ENCODE peak calls at places on chromosomes 1 and 21, in five cellular contexts. Y is lower lobe of right lung, W is HL-60, T is fibroblast of pulmonary artery, D is heart left ventricle. N is an unnamed sample.

GRCh38 chr1:237012789-237013383 is 8.6 kb upstream of the MT1HL1 start:
- DNase-seq in Y (peak), D (peak), T (peak), W (no peak), N (no peak)

GRCh38 chr1:8462298-8462946 is 144.5 kb downstream of the SLC45A1 start:
- DNase-seq in T (no peak), Y (no peak), D (no peak), W (no peak), N (no peak)

GRCh38 chr21:38244885-38245869 is 11.6 kb upstream of the KCNJ15 start:
- DNase-seq in T (peak), D (no peak), Y (no peak), W (peak), N (no peak)

GRCh38 chr21:31656199-31657095 is 3.0 kb upstream of the SOD1 start:
- DNase-seq in W (no peak), Y (no peak), T (no peak), D (no peak), N (no peak)

GRCh38 chr1:166080277-166080964 is 86.4 kb downstream of the FAM78B start:
- DNase-seq in W (no peak), D (no peak), T (no peak), Y (no peak), N (no peak)

GRCh38 chr21:16169102-16169511 is 439.3 kb downstream of the USP25 start:
- DNase-seq in Y (no peak), W (no peak), T (peak), D (no peak), N (no peak)

GRCh38 chr1:183287191-183287675 is 101.2 kb downstream of the LAMC2 start:
- DNase-seq in W (no peak), T (peak), D (peak), Y (no peak), N (no peak)

GRCh38 chr21:28991861-28992525 is 684 bp downstream of the LTN1 start:
- DNase-seq in T (no peak), W (no peak), D (no peak), Y (no peak), N (no peak)

GRCh38 chr21:25118648-25119047 is 488.6 kb downstream of the MRPL39 start:
- DNase-seq in W (no peak), T (no peak), D (no peak), Y (no peak), N (no peak)

GRCh38 chr1:23344987-23345472 is 946 bp upstream of the HNRNPR start:
- DNase-seq in Y (no peak), T (no peak), W (no peak), D (no peak), N (no peak)

GRCh38 chr1:180154325-180155201 is at the start of gene QSOX1:
- DNase-seq in W (peak), D (peak), Y (peak), T (peak), N (peak)

GRCh38 chr1:236890152-236891056 is 95.3 kb downstream of the MTR start:
- DNase-seq in D (peak), T (no peak), Y (no peak), W (no peak), N (no peak)

GRCh38 chr1:62784509-62785365 is 805 bp downstream of the ATG4C start:
- DNase-seq in T (peak), W (no peak), Y (no peak), D (no peak), N (no peak)

GRCh38 chr1:209416009-209416408 is 167.5 kb upstream of the CAMK1G start:
- DNase-seq in T (no peak), Y (no peak), D (no peak), W (no peak), N (no peak)

GRCh38 chr1:2948751-2949680 is 72.3 kb upstream of the ACTRT2 start:
- DNase-seq in W (no peak), D (no peak), Y (peak), T (no peak), N (no peak)

GRCh38 chr1:33424205-33424604 is 6.7 kb downstream of the PHC2 start:
- DNase-seq in T (peak), W (no peak), Y (no peak), D (no peak), N (no peak)

GRCh38 chr1:156104861-156105546 is 9.5 kb upstream of the LMNA start:
- DNase-seq in T (peak), Y (no peak), W (no peak), D (no peak), N (no peak)

GRCh38 chr1:84619383-84620093 is 45.3 kb upstream of the CTBS start:
- DNase-seq in T (peak), D (no peak), Y (no peak), W (no peak), N (no peak)

GRCh38 chr1:1910651-1911389 is 4.2 kb upstream of the CALML6 start:
- DNase-seq in Y (peak), D (peak), T (no peak), W (no peak), N (no peak)

GRCh38 chr21:25881524-25882376 is 147.0 kb downstream of the GABPA start:
- DNase-seq in D (peak), Y (peak), W (no peak), T (peak), N (peak)

GRCh38 chr1:4599951-4600481 is 54.4 kb upstream of the AJAP1 start:
- DNase-seq in D (no peak), W (no peak), Y (no peak), T (no peak), N (no peak)

GRCh38 chr21:15005391-15005790 is 59.4 kb downstream of the NRIP1 start:
- DNase-seq in D (no peak), T (no peak), W (no peak), Y (no peak), N (no peak)

GRCh38 chr1:210438928-210439841 is 110.5 kb downstream of the HHAT start:
- DNase-seq in D (no peak), T (peak), Y (no peak), W (no peak), N (no peak)

GRCh38 chr1:198681247-198681646 is 42.4 kb downstream of the PTPRC start:
- DNase-seq in W (no peak), T (peak), Y (no peak), D (no peak), N (no peak)

GRCh38 chr1:214234635-214235025 is 46.3 kb upstream of the SMYD2 start:
- DNase-seq in T (peak), W (no peak), Y (no peak), D (no peak), N (no peak)

GRCh38 chr1:7436056-7437005 is 334.8 kb upstream of the VAMP3 start:
- DNase-seq in D (no peak), T (no peak), W (no peak), Y (peak), N (no peak)

GRCh38 chr1:219189021-219189824 is 15.5 kb downstream of the LYPLAL1 start:
- DNase-seq in Y (no peak), W (no peak), D (no peak), T (peak), N (no peak)

GRCh38 chr1:154729031-154729442 is 121.1 kb upstream of the ADAR start:
- DNase-seq in W (no peak), D (no peak), Y (no peak), T (peak), N (no peak)

GRCh38 chr1:42691157-42691498 is 8.9 kb downstream of the YBX1 start:
- DNase-seq in W (peak), D (no peak), Y (no peak), T (no peak), N (no peak)

GRCh38 chr1:241212624-241213023 is 144.4 kb downstream of the RGS7 start:
- DNase-seq in Y (no peak), W (no peak), T (no peak), D (no peak), N (no peak)

GRCh38 chr1:210260087-210260486 is 27.5 kb downstream of the SERTAD4 start:
- DNase-seq in W (no peak), D (no peak), T (no peak), Y (no peak), N (no peak)

GRCh38 chr1:47187926-47188250 is 1.9 kb downstream of the PDZK1IP1 start:
- DNase-seq in T (no peak), W (no peak), Y (no peak), D (no peak), N (no peak)

GRCh38 chr1:41900611-41901444 is 17.9 kb downstream of the HIVEP3 start:
- DNase-seq in Y (no peak), D (no peak), T (peak), W (no peak), N (no peak)

GRCh38 chr1:15215116-15215515 is 31.9 kb upstream of the FHAD1 start:
- DNase-seq in W (no peak), Y (no peak), T (no peak), D (no peak), N (no peak)

GRCh38 chr1:94883688-94884087 is 43.2 kb downstream of the CNN3 start:
- DNase-seq in D (no peak), Y (no peak), W (no peak), T (peak), N (no peak)

GRCh38 chr1:90725341-90725960 is 8.3 kb upstream of the BARHL2 start:
- DNase-seq in T (no peak), W (no peak), D (no peak), Y (no peak), N (peak)

GRCh38 chr1:206463137-206463536 is 7.1 kb upstream of the IKBKE start:
- DNase-seq in Y (no peak), D (no peak), T (no peak), W (no peak), N (no peak)

GRCh38 chr1:206463911-206464310 is 6.4 kb upstream of the IKBKE start:
- DNase-seq in Y (no peak), T (no peak), D (no peak), W (no peak), N (no peak)

GRCh38 chr1:206459703-206460102 is 10.6 kb upstream of the IKBKE start:
- DNase-seq in W (no peak), Y (no peak), T (no peak), D (no peak), N (no peak)

GRCh38 chr1:206461602-206462455 is 8.4 kb upstream of the IKBKE start:
- DNase-seq in W (no peak), Y (no peak), T (peak), D (peak), N (peak)

GRCh38 chr1:206460846-206461426 is 9.3 kb upstream of the IKBKE start:
- DNase-seq in Y (no peak), W (no peak), T (peak), D (peak), N (no peak)
- TF ChIP-seq CTCF in Y (no peak), W (no peak), T (no peak), D (no peak), N (no peak)

DNA sequence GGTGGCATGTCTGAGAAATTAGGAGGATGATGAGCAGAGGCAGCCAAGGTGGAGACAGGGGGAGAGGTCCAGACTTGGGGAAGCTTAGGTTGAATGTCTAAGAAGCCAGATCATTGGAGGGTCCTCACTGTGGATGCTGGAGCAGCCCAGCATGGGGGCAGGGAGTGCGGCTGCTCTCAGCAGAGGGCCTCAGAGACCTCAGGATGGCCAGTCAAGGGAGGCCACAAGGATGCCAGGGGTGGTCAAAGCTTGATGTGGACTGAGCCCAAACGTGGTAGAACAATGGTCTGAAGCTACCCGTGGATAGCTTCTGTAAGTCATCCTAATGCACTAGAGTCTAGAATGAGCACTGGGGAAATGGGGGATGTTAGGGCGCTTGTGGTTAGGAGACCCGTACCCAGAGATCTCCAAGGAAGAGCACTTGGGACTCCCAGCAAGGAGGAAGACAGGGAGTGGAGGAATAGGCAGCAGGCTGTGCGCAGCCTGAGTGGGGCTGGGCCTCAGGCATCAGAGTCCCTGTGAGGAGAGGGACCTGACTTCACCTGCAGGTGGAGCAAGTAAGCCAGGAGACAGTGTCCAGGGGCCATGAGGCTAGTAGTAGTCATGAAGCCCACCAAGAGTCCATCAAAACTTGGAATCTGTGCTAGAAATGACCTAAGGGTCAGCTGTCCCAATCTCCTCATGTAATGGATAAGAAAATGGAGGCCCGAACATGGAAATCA is 4.3 kb upstream of the S100A9 start:
- DNase-seq in W (no peak), Y (no peak), D (no peak), T (peak), N (peak)
- TF ChIP-seq CTCF in W (peak), Y (no peak), D (peak), T (peak), N (peak)

GRCh38 chr1:30380625-30380984 is 342.8 kb downstream of the MATN1 start:
- DNase-seq in D (no peak), W (no peak), Y (no peak), T (no peak), N (no peak)
- TF ChIP-seq CTCF in D (no peak), W (no peak), Y (no peak), T (no peak), N (no peak)

DNA sequence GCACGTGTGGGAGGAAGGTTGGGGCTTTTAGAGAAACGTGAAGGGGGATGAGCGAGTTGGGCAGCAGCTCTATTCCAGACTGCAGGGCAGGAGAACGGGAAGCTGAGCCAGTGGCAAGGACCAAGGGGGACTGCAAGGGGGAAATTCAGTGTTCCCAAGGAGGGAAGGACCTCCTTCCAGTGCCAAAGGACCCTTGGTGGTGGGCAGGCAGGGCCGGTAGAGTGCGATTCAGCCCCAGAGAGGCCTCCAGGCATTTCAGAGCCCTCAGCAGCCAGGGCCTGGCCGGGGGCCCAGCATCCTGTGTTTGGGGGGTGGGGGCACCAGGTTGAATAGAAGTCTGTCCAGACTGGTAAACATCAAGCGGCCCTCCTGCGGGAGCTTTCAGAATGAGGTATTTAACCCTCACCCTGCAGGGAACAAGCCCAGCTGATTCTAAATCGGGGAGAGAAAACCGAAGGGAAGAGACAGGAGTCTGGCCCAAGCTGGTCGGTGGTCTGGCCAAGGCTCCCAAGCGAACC is 2.3 kb downstream of the COL9A2 start:
- DNase-seq in Y (no peak), W (no peak), T (no peak), D (no peak), N (no peak)
- TF ChIP-seq CTCF in Y (no peak), W (no peak), T (no peak), D (no peak), N (no peak)

GRCh38 chr1:206098242-206098919 is 18.8 kb downstream of the AVPR1B start:
- DNase-seq in T (no peak), Y (no peak), D (no peak), W (peak), N (no peak)

DNA sequence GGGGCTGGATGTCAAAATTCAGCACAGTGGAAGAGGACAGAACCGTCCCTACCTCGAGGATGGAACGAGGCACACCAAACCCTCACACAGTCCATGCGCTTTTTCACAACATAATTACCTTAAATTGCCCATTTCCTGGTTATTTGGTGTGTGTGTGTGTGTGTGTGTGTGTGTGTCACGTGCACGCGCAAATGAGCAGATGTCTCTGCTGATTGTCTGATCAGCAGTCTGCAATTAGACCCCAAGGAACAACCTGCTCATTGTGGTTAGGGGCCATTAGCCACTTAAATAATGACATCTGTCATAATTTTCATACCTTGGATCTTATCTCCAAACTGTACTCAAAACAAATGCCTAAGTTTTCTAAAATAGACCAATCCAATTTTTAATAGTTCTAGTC is 23.2 kb downstream of the AVPR1B start:
- DNase-seq in W (no peak), D (no peak), Y (no peak), T (no peak), N (no peak)
- TF ChIP-seq CTCF in W (no peak), D (no peak), Y (no peak), T (no peak), N (no peak)

DNA sequence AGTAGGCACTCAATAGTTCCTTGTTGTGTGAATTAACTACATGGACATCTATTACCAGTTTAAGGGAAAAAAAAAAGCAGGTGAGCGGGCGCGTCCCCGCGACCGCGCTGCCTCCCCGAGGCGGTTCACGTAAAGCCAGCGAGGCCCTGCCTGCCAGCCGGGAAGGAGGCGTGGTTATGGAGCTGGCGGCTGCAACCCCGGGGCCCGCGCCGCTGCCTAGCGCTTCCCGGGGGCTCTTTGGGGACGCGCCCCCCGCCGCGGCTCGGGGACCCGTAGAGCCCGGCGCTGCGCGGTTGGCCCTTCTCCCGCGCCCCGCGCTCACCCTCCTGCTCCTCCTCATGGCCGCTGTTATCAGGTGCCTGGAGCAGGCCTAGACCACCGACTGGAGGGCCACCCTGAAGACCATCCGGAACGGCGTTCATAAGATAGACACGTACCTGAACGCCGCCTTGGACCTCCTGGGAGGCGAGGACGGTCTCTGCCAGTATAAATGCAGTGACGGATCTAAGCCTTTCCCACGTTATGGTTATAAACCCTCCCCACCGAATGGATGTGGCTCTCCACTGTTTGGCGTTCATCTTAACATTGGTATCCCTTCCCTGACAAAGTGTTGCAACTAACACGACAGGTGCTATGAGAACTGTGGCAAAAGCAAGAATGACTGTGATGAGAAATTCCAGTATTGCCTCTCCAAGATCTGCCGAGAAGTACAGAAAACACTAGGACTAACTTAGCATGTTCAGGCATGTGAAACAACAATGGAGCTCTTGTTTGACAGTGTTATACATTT is 2.6 kb upstream of the CC2D1B start:
- DNase-seq in W (no peak), T (peak), Y (peak), D (peak), N (peak)
- TF ChIP-seq CTCF in W (no peak), T (peak), Y (no peak), D (peak), N (no peak)

GRCh38 chr1:110765640-110766335 is 91.0 kb upstream of the KCNA3 start:
- DNase-seq in D (peak), Y (no peak), W (peak), T (peak), N (peak)
- TF ChIP-seq CTCF in D (peak), Y (peak), W (peak), T (peak), N (peak)

DNA sequence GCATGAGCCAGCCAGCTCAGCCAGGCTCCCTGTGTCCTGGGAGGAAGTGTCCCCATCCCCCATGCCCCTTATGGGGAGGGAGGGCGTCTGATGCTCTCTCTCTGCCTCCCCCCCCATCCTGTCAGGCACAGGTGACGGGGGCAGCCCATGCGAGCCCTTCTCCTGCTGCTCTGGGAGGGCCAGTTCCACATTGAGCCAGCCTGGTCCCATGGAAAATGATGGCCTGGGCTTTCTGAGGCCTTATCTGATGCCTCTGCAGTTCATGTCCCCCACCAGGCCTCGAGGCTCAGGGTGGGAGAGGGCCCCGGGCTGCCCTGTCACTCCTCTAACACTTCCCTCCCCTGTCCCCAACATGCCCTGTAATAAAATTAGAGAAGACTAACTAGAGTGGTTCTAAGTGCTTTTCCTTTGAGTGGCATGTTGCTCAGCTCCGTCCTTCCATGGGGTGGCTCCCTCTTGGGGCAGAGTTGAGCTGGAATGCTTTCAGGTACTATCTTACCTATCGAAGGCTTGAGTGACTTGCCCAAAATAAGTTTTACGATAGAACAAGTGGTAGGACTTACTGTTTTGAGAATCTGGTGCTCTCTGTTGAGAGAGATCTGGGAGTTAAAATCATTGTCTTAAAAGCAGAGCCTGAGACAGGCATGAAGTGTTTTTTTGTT is 1.8 kb upstream of the MTFR1L start:
- DNase-seq in D (no peak), W (no peak), Y (no peak), T (no peak), N (no peak)
- TF ChIP-seq CTCF in D (peak), W (no peak), Y (no peak), T (no peak), N (no peak)

N was measured in nephron progenitor cell.